ENCODE peak calls at places on chromosomes 3 and 15, in six cellular contexts. One of them, this sample, is unnamed. For H3K27me3, the result is how much of the 10 kb centered on the place peaks cover.

GRCh38 chr15:101088788-101089578 is 162.9 kb downstream of the CHSY1 start:
- DNase-seq in pancreas: peak
- DNase-seq in CD8-positive, alpha-beta T cell: peak
- DNase-seq in heart right ventricle: peak
- DNase-seq in stomach: peak
- DNase-seq in K562: peak
- DNase-seq in this sample: peak

GRCh38 chr3:143648708-143649107 is 199.6 kb downstream of the SLC9A9 start:
- DNase-seq in stomach: no peak
- DNase-seq in pancreas: no peak
- DNase-seq in CD8-positive, alpha-beta T cell: no peak
- DNase-seq in heart right ventricle: no peak
- DNase-seq in K562: peak
- DNase-seq in this sample: no peak

GRCh38 chr3:58217209-58217811 is 6.5 kb upstream of the DNASE1L3 start:
- DNase-seq in stomach: peak
- DNase-seq in heart right ventricle: peak
- DNase-seq in K562: no peak
- DNase-seq in pancreas: peak
- DNase-seq in CD8-positive, alpha-beta T cell: peak
- DNase-seq in this sample: peak

GRCh38 chr15:30905821-30906220 is 2.1 kb downstream of the FAN1 start:
- DNase-seq in stomach: no peak
- DNase-seq in CD8-positive, alpha-beta T cell: no peak
- DNase-seq in pancreas: no peak
- DNase-seq in heart right ventricle: no peak
- DNase-seq in K562: no peak
- DNase-seq in this sample: no peak

GRCh38 chr3:196942915-196943277 is 568 bp upstream of the NCBP2 start:
- DNase-seq in pancreas: peak
- DNase-seq in stomach: no peak
- DNase-seq in K562: peak
- DNase-seq in heart right ventricle: no peak
- DNase-seq in CD8-positive, alpha-beta T cell: no peak
- DNase-seq in this sample: peak

GRCh38 chr3:2024037-2024436 is 74.6 kb upstream of the CNTN4 start:
- DNase-seq in heart right ventricle: no peak
- DNase-seq in CD8-positive, alpha-beta T cell: no peak
- DNase-seq in K562: no peak
- DNase-seq in stomach: no peak
- DNase-seq in pancreas: no peak
- DNase-seq in this sample: no peak

GRCh38 chr3:99625643-99626414 is 12.6 kb upstream of the COL8A1 start:
- DNase-seq in heart right ventricle: no peak
- DNase-seq in stomach: no peak
- DNase-seq in pancreas: no peak
- DNase-seq in K562: no peak
- DNase-seq in CD8-positive, alpha-beta T cell: no peak
- DNase-seq in this sample: no peak

GRCh38 chr3:63818282-63819150 is 583 bp upstream of the C3orf49 start:
- DNase-seq in pancreas: peak
- DNase-seq in stomach: peak
- DNase-seq in heart right ventricle: peak
- DNase-seq in K562: peak
- DNase-seq in CD8-positive, alpha-beta T cell: peak
- DNase-seq in this sample: no peak

GRCh38 chr3:13145131-13145825 is 72.0 kb upstream of the IQSEC1 start:
- DNase-seq in K562: peak
- DNase-seq in CD8-positive, alpha-beta T cell: no peak
- DNase-seq in stomach: no peak
- DNase-seq in pancreas: no peak
- DNase-seq in heart right ventricle: no peak
- DNase-seq in this sample: no peak

GRCh38 chr3:52046186-52046913 is 10.0 kb downstream of the DUSP7 start:
- DNase-seq in stomach: no peak
- DNase-seq in heart right ventricle: peak
- DNase-seq in pancreas: no peak
- DNase-seq in K562: no peak
- DNase-seq in CD8-positive, alpha-beta T cell: no peak
- DNase-seq in this sample: peak

GRCh38 chr3:14340960-14341708 is 61.3 kb upstream of the SLC6A6 start:
- DNase-seq in CD8-positive, alpha-beta T cell: no peak
- DNase-seq in stomach: no peak
- DNase-seq in heart right ventricle: no peak
- DNase-seq in K562: no peak
- DNase-seq in pancreas: no peak
- DNase-seq in this sample: no peak

GRCh38 chr3:10693457-10693856 is 122.6 kb upstream of the SLC6A11 start:
- DNase-seq in stomach: no peak
- DNase-seq in K562: no peak
- DNase-seq in heart right ventricle: no peak
- DNase-seq in pancreas: no peak
- DNase-seq in CD8-positive, alpha-beta T cell: no peak
- DNase-seq in this sample: no peak

GRCh38 chr15:52256930-52257733 is 38.5 kb downstream of the MYO5C start:
- DNase-seq in CD8-positive, alpha-beta T cell: no peak
- DNase-seq in pancreas: no peak
- DNase-seq in K562: no peak
- DNase-seq in stomach: no peak
- DNase-seq in heart right ventricle: no peak
- DNase-seq in this sample: no peak

GRCh38 chr3:14524920-14525660 is 15.1 kb downstream of the GRIP2 start:
- DNase-seq in stomach: no peak
- DNase-seq in heart right ventricle: no peak
- DNase-seq in K562: no peak
- DNase-seq in pancreas: no peak
- DNase-seq in CD8-positive, alpha-beta T cell: no peak
- DNase-seq in this sample: no peak

GRCh38 chr3:123320224-123320623 is 118.5 kb downstream of the SEC22A start:
- DNase-seq in CD8-positive, alpha-beta T cell: no peak
- DNase-seq in K562: no peak
- DNase-seq in stomach: no peak
- DNase-seq in pancreas: no peak
- DNase-seq in heart right ventricle: no peak
- DNase-seq in this sample: no peak

GRCh38 chr3:136490646-136491405 is 240.7 kb downstream of the PCCB start:
- DNase-seq in CD8-positive, alpha-beta T cell: no peak
- DNase-seq in stomach: no peak
- DNase-seq in K562: no peak
- DNase-seq in heart right ventricle: no peak
- DNase-seq in pancreas: no peak
- DNase-seq in this sample: no peak

DNA sequence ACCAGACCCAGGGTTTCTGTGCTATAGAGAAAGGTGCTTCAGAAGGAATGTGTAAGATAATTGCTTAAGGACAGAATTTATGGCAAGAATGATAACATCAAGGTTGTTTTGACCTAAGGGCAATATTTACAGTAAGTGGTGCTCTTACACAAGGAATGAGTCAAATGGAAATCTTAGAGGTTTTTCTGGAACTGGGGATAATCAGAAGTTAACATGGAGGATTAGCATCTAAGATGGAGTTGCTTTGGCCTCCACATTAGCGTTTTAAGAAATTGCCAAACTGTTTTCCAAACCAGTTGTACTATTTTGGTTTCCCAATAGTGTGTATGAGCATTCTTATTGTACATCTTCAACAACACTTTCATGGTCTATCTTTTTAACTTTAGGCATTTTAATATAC is 3.1 kb downstream of the WDR93 start:
- DNase-seq in heart right ventricle: no peak
- DNase-seq in K562: no peak
- DNase-seq in stomach: no peak
- DNase-seq in CD8-positive, alpha-beta T cell: no peak
- DNase-seq in pancreas: no peak
- DNase-seq in this sample: no peak
- H3K27me3 ChIP-seq in heart right ventricle: under half
- H3K27me3 ChIP-seq in K562: under half
- H3K27me3 ChIP-seq in stomach: under half
- H3K27me3 ChIP-seq in CD8-positive, alpha-beta T cell: under half
- H3K27me3 ChIP-seq in pancreas: under half
- H3K27me3 ChIP-seq in this sample: under half

GRCh38 chr3:55487376-55488241 is 503 bp upstream of the WNT5A start:
- DNase-seq in stomach: no peak
- DNase-seq in CD8-positive, alpha-beta T cell: no peak
- DNase-seq in K562: no peak
- DNase-seq in pancreas: peak
- DNase-seq in heart right ventricle: no peak
- DNase-seq in this sample: peak
- H3K27me3 ChIP-seq in stomach: half or more
- H3K27me3 ChIP-seq in CD8-positive, alpha-beta T cell: under half
- H3K27me3 ChIP-seq in K562: under half
- H3K27me3 ChIP-seq in pancreas: under half
- H3K27me3 ChIP-seq in heart right ventricle: under half
- H3K27me3 ChIP-seq in this sample: under half

DNA sequence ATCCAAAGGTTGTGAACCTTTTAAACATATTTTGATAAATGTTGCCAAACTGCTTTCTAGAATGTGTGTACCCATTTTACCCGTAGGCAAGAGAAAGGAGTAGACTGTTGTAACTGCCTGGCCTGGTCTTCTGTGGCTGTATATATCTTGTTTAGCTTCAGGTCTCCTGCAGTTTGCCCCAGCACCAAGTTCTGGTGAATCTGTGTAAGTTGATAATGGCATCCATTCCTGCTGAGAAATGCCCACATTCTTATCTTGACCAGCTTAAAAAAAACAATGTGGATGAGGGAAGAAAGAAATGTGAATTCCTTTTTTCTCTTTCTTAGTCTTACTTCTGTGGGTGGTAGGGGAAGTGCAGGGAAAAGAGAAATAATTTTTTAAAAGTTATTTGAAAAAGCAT is 53.3 kb upstream of the TLE3 start:
- DNase-seq in K562: no peak
- DNase-seq in stomach: no peak
- DNase-seq in pancreas: no peak
- DNase-seq in heart right ventricle: no peak
- DNase-seq in CD8-positive, alpha-beta T cell: no peak
- DNase-seq in this sample: no peak
- H3K27me3 ChIP-seq in K562: under half
- H3K27me3 ChIP-seq in stomach: under half
- H3K27me3 ChIP-seq in pancreas: under half
- H3K27me3 ChIP-seq in heart right ventricle: under half
- H3K27me3 ChIP-seq in CD8-positive, alpha-beta T cell: under half
- H3K27me3 ChIP-seq in this sample: under half

DNA sequence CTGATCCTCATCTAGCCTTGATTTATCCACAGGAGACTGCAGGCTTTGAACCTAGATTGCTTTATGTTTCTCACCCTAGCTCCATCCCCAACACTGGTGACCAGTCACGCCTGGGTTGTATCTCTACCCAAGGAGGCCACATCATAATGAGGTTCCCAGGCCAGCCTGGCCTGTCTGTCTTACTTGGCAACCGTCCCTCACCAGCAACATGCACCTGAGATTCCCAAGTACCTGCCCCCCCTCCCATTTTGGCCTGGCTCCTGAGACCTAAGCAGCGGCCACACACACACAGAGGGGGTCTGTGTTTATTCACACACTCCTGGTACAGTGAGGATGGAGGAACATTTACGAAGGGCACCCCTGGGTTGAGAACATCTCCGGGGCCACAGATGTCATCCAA is 2.4 kb downstream of the CAMK2N2 start:
- DNase-seq in CD8-positive, alpha-beta T cell: no peak
- DNase-seq in heart right ventricle: no peak
- DNase-seq in stomach: no peak
- DNase-seq in pancreas: no peak
- DNase-seq in K562: no peak
- DNase-seq in this sample: no peak
- H3K27me3 ChIP-seq in CD8-positive, alpha-beta T cell: under half
- H3K27me3 ChIP-seq in heart right ventricle: under half
- H3K27me3 ChIP-seq in stomach: half or more
- H3K27me3 ChIP-seq in pancreas: under half
- H3K27me3 ChIP-seq in K562: under half
- H3K27me3 ChIP-seq in this sample: under half

DNA sequence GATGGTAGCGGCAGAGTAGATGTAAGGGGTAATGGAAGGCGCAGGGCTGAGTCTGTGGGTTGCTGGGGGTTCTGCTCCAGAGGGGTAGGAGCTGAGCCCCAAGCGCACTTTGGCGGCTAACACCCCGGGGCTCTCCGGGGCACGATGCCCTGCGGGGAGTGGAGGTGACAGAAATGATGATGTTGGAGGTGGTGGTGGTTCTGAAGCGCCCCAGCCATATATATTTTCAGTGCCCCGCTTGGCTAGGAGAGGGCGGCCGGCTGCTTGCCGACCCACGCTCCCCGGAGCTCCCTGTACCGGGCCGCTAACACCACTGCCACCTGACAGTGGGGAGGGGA is 9.7 kb downstream of the ZIC4 start:
- DNase-seq in pancreas: no peak
- DNase-seq in K562: no peak
- DNase-seq in stomach: no peak
- DNase-seq in CD8-positive, alpha-beta T cell: no peak
- DNase-seq in heart right ventricle: no peak
- DNase-seq in this sample: no peak
- H3K27me3 ChIP-seq in pancreas: under half
- H3K27me3 ChIP-seq in K562: under half
- H3K27me3 ChIP-seq in stomach: half or more
- H3K27me3 ChIP-seq in CD8-positive, alpha-beta T cell: under half
- H3K27me3 ChIP-seq in heart right ventricle: half or more
- H3K27me3 ChIP-seq in this sample: under half

GRCh38 chr3:72320911-72321385 is 527.3 kb downstream of the SHQ1 start:
- DNase-seq in pancreas: no peak
- DNase-seq in heart right ventricle: peak
- DNase-seq in CD8-positive, alpha-beta T cell: no peak
- DNase-seq in stomach: no peak
- DNase-seq in K562: no peak
- DNase-seq in this sample: no peak

GRCh38 chr3:72327008-72327407 is 521.2 kb downstream of the SHQ1 start:
- DNase-seq in CD8-positive, alpha-beta T cell: no peak
- DNase-seq in stomach: no peak
- DNase-seq in pancreas: no peak
- DNase-seq in heart right ventricle: no peak
- DNase-seq in K562: no peak
- DNase-seq in this sample: no peak

GRCh38 chr3:72322264-72322976 is 525.8 kb downstream of the SHQ1 start:
- DNase-seq in CD8-positive, alpha-beta T cell: no peak
- DNase-seq in stomach: no peak
- DNase-seq in pancreas: no peak
- DNase-seq in K562: peak
- DNase-seq in heart right ventricle: no peak
- DNase-seq in this sample: no peak

GRCh38 chr3:72323794-72324193 is 524.5 kb downstream of the SHQ1 start:
- DNase-seq in pancreas: no peak
- DNase-seq in CD8-positive, alpha-beta T cell: no peak
- DNase-seq in stomach: no peak
- DNase-seq in heart right ventricle: no peak
- DNase-seq in K562: no peak
- DNase-seq in this sample: no peak

DNA sequence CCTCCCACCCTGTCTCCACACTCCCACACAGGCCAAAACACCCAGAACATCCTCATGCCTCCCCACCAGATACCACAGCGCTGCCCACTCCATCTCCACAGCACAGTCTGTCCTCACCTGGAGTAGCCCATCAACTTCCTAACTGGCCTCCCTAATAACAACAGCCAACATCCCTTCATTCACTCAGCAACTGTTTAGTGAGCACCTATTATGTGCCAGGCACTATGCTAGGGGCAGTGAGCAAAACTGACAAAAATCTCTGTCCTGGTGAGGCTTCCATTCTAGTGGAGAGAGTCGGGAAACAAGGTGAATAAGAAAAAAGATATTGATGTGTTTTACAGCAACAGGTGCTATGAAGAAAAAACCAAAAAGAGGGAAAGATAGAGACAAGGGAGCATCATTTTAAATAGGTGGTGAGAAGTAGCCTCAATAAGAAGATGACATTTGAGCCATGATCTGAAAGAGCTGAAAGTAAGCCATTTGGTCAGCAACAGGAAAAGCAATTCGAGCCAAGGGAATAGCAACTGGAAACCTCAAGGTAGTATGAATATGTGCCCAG is 523.9 kb downstream of the SHQ1 start:
- DNase-seq in stomach: no peak
- DNase-seq in pancreas: no peak
- DNase-seq in heart right ventricle: no peak
- DNase-seq in CD8-positive, alpha-beta T cell: no peak
- DNase-seq in K562: no peak
- DNase-seq in this sample: no peak
- H3K27me3 ChIP-seq in stomach: under half
- H3K27me3 ChIP-seq in pancreas: under half
- H3K27me3 ChIP-seq in heart right ventricle: under half
- H3K27me3 ChIP-seq in CD8-positive, alpha-beta T cell: under half
- H3K27me3 ChIP-seq in K562: under half
- H3K27me3 ChIP-seq in this sample: under half

This sample was measured in MG63.